ENCODE peak calls at places on chromosomes 6 and 20, in ten cellular contexts. U is RWPE2; F is adrenal gland; N is IMR-90; P is CD4-positive, alpha-beta T cell; C is AG09309; Y is endothelial cell; V is OCI-LY7; H is cardiac fibroblast; A is pancreas. G is an unnamed sample.

GRCh38 chr6:1242439-1242838 is 69.5 kb upstream of the FOXQ1 start:
- DNase-seq in U (no peak), F (no peak), N (peak), P (no peak), C (peak), Y (no peak), V (no peak), H (no peak), A (no peak), G (no peak)

GRCh38 chr6:35678021-35678654 is 10.6 kb downstream of the FKBP5 start:
- DNase-seq in U (no peak), F (no peak), N (peak), P (no peak), C (no peak), Y (no peak), V (no peak), H (peak), A (no peak), G (no peak)

GRCh38 chr6:144171406-144171805 is 21.1 kb downstream of the STX11 start:
- DNase-seq in U (no peak), F (no peak), N (no peak), P (no peak), C (no peak), Y (no peak), V (no peak), H (no peak), A (no peak), G (no peak)

GRCh38 chr20:48949304-48950170 is 28.0 kb downstream of the ARFGEF2 start:
- DNase-seq in U (peak), F (no peak), N (no peak), P (no peak), C (no peak), Y (peak), V (no peak), H (no peak), A (no peak), G (no peak)

GRCh38 chr20:11003341-11003740 is 329.5 kb upstream of the JAG1 start:
- DNase-seq in U (no peak), F (no peak), N (no peak), P (no peak), C (no peak), Y (no peak), V (no peak), H (no peak), A (no peak), G (no peak)

GRCh38 chr6:30742316-30743098 is at the start of gene FLOT1:
- DNase-seq in U (peak), F (peak), N (peak), P (peak), C (peak), Y (peak), V (peak), H (peak), A (peak), G (peak)

GRCh38 chr6:72348926-72349325 is 272.9 kb upstream of the KCNQ5 start:
- DNase-seq in U (no peak), F (no peak), N (peak), P (no peak), C (peak), Y (no peak), V (no peak), H (peak), A (no peak), G (no peak)

GRCh38 chr20:39855799-39856198 is 833.2 kb downstream of the MAFB start:
- DNase-seq in U (no peak), F (no peak), N (peak), P (no peak), C (no peak), Y (no peak), V (no peak), H (peak), A (no peak), G (no peak)

GRCh38 chr20:16711859-16712258 is 18.0 kb upstream of the SNRPB2 start:
- DNase-seq in U (no peak), F (no peak), N (no peak), P (no peak), C (no peak), Y (no peak), V (no peak), H (no peak), A (no peak), G (no peak)

GRCh38 chr20:49281059-49281912 is 3.4 kb upstream of the ZNFX1 start:
- DNase-seq in U (no peak), F (no peak), N (no peak), P (no peak), C (no peak), Y (peak), V (peak), H (peak), A (no peak), G (no peak)

GRCh38 chr20:40525356-40525755 is 163.7 kb downstream of the MAFB start:
- DNase-seq in U (no peak), F (no peak), N (peak), P (no peak), C (no peak), Y (no peak), V (no peak), H (peak), A (no peak), G (no peak)

GRCh38 chr6:28353981-28354676 is 4.4 kb downstream of the ZKSCAN3 start:
- DNase-seq in U (no peak), F (peak), N (peak), P (no peak), C (no peak), Y (no peak), V (peak), H (peak), A (peak), G (no peak)

GRCh38 chr20:64140956-64141355 is 23.3 kb upstream of the MYT1 start:
- DNase-seq in U (peak), F (no peak), N (no peak), P (no peak), C (no peak), Y (no peak), V (no peak), H (no peak), A (no peak), G (no peak)

GRCh38 chr20:35568645-35569044 is 26.8 kb downstream of the ERGIC3 start:
- DNase-seq in U (peak), F (no peak), N (no peak), P (no peak), C (no peak), Y (no peak), V (peak), H (no peak), A (no peak), G (no peak)
- TF ChIP-seq CTCF in U (peak), F (no peak), N (peak), P (no peak), C (peak), Y (peak), V (peak), H (peak), A (no peak), G (no peak)

GRCh38 chr6:151393410-151393809 is 2.1 kb upstream of the ZBTB2 start:
- DNase-seq in U (no peak), F (no peak), N (no peak), P (no peak), C (no peak), Y (no peak), V (no peak), H (no peak), A (no peak), G (no peak)
- TF ChIP-seq CTCF in U (no peak), F (no peak), N (no peak), P (no peak), C (no peak), Y (no peak), V (no peak), H (no peak), A (no peak), G (no peak)

DNA sequence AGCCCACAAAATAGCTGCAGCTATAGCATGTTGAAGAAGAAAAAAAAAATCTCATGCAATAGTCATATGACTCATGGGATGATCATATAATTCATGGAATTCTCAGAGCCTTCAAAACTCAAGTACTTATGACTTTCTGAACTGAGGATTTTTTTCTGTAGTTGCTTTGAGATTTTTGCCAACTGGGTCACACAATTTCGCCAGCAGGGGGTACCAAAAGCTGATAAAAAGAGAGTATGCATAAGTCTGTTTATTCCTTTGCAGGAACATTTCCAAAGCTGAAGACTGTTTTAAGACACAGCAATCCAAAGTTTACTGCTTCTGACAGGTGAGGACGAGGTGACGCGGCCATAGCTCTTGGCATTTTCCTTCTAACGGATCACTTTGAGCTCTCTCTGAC is 586.1 kb upstream of the CHD6 start:
- DNase-seq in U (no peak), F (peak), N (no peak), P (no peak), C (no peak), Y (no peak), V (no peak), H (peak), A (no peak), G (no peak)
- TF ChIP-seq CTCF in U (no peak), F (peak), N (no peak), P (no peak), C (no peak), Y (peak), V (peak), H (no peak), A (peak), G (no peak)

DNA sequence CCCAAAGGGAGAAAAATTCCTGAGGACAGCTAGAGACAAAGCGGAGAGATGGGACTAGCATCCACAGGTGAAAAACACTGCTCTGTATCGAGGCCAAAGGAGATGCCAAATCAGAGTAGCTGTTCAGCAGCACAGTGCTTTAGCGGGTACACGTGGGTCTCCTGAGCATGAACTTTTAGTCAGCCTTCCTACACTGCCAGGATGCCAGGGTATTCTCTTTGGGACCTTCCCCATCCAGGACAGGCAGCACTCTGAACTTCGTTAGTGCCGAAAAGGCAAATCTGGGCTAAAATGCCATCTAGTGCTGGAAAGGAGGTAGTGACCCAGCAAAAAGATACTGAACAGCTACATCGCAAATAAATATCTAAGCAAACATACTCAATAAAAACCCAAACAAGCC is 64.9 kb downstream of the C6orf58 start:
- DNase-seq in U (no peak), F (peak), N (peak), P (no peak), C (peak), Y (peak), V (peak), H (peak), A (no peak), G (no peak)
- TF ChIP-seq CTCF in U (peak), F (peak), N (peak), P (peak), C (peak), Y (peak), V (peak), H (peak), A (peak), G (no peak)

DNA sequence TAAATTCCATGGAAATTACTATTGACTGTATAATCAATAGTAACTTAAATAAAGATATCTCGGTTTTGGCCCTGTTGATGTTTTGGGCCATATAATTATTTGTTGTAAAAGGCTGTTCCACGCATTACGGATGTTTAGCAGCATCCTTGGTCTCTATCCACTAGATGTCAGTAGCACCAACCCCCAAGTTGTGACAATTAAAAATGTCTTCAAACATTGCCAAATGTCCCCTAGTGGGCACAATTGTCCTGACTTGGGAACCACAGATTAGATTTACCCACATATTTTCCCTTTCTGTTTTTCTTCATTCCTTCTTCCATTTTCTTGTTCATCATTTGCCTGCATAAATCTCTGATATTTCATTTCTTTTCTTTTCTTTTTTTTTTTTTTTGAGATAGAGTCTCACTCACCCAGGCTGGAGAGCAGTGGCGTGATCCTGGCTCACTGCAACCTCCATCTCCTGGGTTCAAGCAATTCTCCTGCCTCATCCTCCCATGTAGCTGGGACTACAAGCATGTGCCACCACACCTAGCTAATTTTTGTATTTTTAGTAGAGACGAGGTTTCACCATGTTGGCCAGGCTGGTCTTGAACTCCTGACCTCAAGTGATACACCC is 13.6 kb upstream of the WFDC8 start:
- DNase-seq in U (no peak), F (no peak), N (peak), P (no peak), C (no peak), Y (peak), V (peak), H (peak), A (no peak), G (no peak)
- TF ChIP-seq CTCF in U (peak), F (peak), N (peak), P (peak), C (peak), Y (peak), V (peak), H (peak), A (peak), G (no peak)

DNA sequence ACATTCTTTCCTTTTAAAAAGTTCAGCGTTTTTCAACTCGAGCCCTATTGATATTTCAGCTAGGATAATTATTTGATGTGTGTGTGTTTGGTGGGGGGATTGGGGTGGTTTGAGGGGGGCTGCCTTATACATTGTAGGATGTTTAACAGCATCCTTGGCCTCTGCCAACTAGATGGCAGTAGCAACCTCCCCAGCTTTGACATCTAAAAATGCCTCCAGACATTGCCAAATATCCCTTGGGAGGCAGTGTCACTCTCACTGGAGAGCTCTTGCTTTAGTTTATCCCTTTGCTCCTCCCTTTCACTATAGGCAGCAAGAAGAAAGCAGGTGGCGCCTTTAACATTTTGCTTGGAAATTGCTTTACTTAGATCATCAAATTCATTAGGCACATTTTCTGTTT is 14.6 kb upstream of the TP53TG5 start:
- DNase-seq in U (no peak), F (no peak), N (no peak), P (no peak), C (no peak), Y (no peak), V (no peak), H (no peak), A (no peak), G (no peak)
- TF ChIP-seq CTCF in U (peak), F (no peak), N (no peak), P (no peak), C (no peak), Y (no peak), V (peak), H (no peak), A (no peak), G (no peak)

GRCh38 chr6:42877695-42878094 is 1.7 kb upstream of the RPL7L1 start:
- DNase-seq in U (no peak), F (peak), N (no peak), P (no peak), C (no peak), Y (no peak), V (no peak), H (no peak), A (no peak), G (no peak)

DNA sequence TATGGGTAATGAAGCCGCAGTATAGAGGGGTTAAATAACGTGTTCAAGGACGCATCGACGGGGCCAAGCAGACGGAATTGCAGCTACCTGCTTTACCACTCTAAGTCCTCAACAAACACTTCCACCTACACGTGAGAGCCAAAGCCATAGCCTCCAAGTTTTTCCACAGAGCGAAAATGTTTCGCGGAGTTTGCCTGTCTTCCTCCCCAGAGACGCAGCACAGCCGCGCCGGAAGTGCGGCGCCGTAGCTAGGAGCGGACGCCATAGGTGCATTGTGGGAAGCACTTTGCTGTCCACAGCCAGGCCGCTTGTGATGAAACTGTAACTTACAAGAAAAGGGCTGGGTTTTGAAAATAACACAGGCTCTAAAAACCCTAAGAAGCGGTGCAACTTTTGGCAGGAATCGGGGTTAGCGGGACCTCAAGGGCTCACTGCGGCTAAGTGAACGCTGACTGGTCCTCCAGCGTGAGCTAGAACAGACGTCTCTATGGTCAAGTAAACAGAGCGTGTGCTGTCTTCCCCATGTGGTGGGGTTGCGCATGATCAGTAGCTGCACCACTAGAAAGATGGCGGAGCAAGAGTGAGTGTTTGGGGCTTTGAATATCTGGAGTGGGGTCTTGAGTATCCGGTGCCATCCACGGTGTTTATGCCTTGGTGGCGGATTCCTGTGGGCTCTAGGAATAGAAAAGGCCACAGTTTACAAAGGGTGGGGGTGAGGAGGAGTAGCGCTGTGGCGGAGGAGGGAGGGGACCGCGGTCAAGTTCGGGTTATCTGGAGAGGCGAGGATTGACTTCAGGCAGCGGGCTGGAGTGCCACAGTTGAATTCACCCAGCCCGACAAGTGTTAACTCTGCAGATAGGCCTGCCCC is at the start of gene RPL7L1:
- DNase-seq in U (peak), F (peak), N (peak), P (peak), C (no peak), Y (peak), V (peak), H (peak), A (peak), G (peak)
- TF ChIP-seq CTCF in U (no peak), F (peak), N (no peak), P (no peak), C (no peak), Y (no peak), V (no peak), H (peak), A (peak), G (no peak)

GRCh38 chr20:7025635-7026034 is 258.1 kb downstream of the BMP2 start:
- DNase-seq in U (no peak), F (no peak), N (no peak), P (no peak), C (no peak), Y (no peak), V (no peak), H (no peak), A (no peak), G (no peak)

GRCh38 chr20:7029005-7029404 is 261.5 kb downstream of the BMP2 start:
- DNase-seq in U (no peak), F (no peak), N (no peak), P (no peak), C (no peak), Y (no peak), V (no peak), H (no peak), A (no peak), G (no peak)

DNA sequence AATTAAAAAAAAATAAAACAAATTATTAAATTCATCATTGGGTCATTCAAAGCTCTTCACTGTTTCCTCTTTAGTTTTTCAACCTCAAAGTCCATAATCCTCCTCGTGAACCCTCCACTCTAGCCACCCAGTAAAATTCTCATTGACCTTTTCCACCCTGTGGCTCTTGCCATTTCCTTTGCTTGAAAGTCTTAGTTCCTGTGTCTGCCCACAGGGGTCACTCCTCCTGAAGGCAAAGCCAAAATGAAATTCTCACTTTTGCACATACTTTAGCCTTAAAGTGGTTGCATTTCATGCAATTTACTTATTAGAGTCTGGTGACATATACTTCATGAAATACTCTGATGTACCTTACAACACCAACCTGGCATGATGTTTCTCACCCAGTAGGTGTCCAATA is 263.7 kb downstream of the BMP2 start:
- DNase-seq in U (no peak), F (no peak), N (no peak), P (no peak), C (no peak), Y (peak), V (no peak), H (peak), A (no peak), G (no peak)
- TF ChIP-seq CTCF in U (peak), F (peak), N (no peak), P (no peak), C (peak), Y (peak), V (peak), H (peak), A (no peak), G (no peak)

GRCh38 chr6:126657556-126658129 is 317.7 kb downstream of the CENPW start:
- DNase-seq in U (no peak), F (peak), N (peak), P (no peak), C (no peak), Y (peak), V (peak), H (peak), A (no peak), G (no peak)
- TF ChIP-seq CTCF in U (peak), F (peak), N (peak), P (no peak), C (peak), Y (peak), V (peak), H (peak), A (no peak), G (no peak)

GRCh38 chr6:166325383-166326042 is 16.8 kb downstream of the SFT2D1 start:
- DNase-seq in U (no peak), F (no peak), N (no peak), P (no peak), C (no peak), Y (no peak), V (peak), H (no peak), A (no peak), G (no peak)
- TF ChIP-seq CTCF in U (no peak), F (no peak), N (no peak), P (no peak), C (no peak), Y (no peak), V (no peak), H (no peak), A (no peak), G (no peak)